ENCODE peak calls at places on chromosomes 1 and 21, in ten cellular contexts. One of them, this sample, is unnamed.

GRCh38 chr1:47757226-47757975 is 239.8 kb downstream of the TRABD2B start:
- DNase-seq in fibroblast of mammary gland: no peak
- DNase-seq in mesendoderm: no peak
- DNase-seq in D341Med: no peak
- DNase-seq in posterior cingulate gyrus: peak
- DNase-seq in AG04450: no peak
- DNase-seq in transverse colon: no peak
- DNase-seq in effector CD4-positive, alpha-beta T cell: no peak
- DNase-seq in upper lobe of left lung: no peak
- DNase-seq in NCI-H1105 treated with DMSO at 0.1 percent for 48 hours: no peak
- DNase-seq in this sample: no peak

GRCh38 chr1:40267767-40268187 is 9.7 kb downstream of the ZMPSTE24 start:
- DNase-seq in upper lobe of left lung: no peak
- DNase-seq in fibroblast of mammary gland: peak
- DNase-seq in D341Med: no peak
- DNase-seq in posterior cingulate gyrus: no peak
- DNase-seq in effector CD4-positive, alpha-beta T cell: no peak
- DNase-seq in transverse colon: no peak
- DNase-seq in AG04450: peak
- DNase-seq in mesendoderm: no peak
- DNase-seq in NCI-H1105 treated with DMSO at 0.1 percent for 48 hours: no peak
- DNase-seq in this sample: no peak

GRCh38 chr1:212607924-212608208 is 695 bp upstream of the ATF3 start:
- DNase-seq in transverse colon: no peak
- DNase-seq in fibroblast of mammary gland: no peak
- DNase-seq in upper lobe of left lung: no peak
- DNase-seq in effector CD4-positive, alpha-beta T cell: no peak
- DNase-seq in AG04450: no peak
- DNase-seq in mesendoderm: no peak
- DNase-seq in posterior cingulate gyrus: no peak
- DNase-seq in D341Med: peak
- DNase-seq in NCI-H1105 treated with DMSO at 0.1 percent for 48 hours: no peak
- DNase-seq in this sample: no peak

GRCh38 chr1:5329068-5329739 is 663.0 kb downstream of the NPHP4 start:
- DNase-seq in mesendoderm: no peak
- DNase-seq in transverse colon: no peak
- DNase-seq in NCI-H1105 treated with DMSO at 0.1 percent for 48 hours: no peak
- DNase-seq in fibroblast of mammary gland: no peak
- DNase-seq in upper lobe of left lung: no peak
- DNase-seq in effector CD4-positive, alpha-beta T cell: no peak
- DNase-seq in AG04450: no peak
- DNase-seq in posterior cingulate gyrus: no peak
- DNase-seq in D341Med: no peak
- DNase-seq in this sample: no peak

GRCh38 chr1:83822206-83822605 is 176.7 kb downstream of the TTLL7 start:
- DNase-seq in fibroblast of mammary gland: no peak
- DNase-seq in upper lobe of left lung: no peak
- DNase-seq in mesendoderm: no peak
- DNase-seq in effector CD4-positive, alpha-beta T cell: no peak
- DNase-seq in transverse colon: no peak
- DNase-seq in AG04450: no peak
- DNase-seq in D341Med: no peak
- DNase-seq in posterior cingulate gyrus: no peak
- DNase-seq in NCI-H1105 treated with DMSO at 0.1 percent for 48 hours: no peak
- DNase-seq in this sample: no peak

GRCh38 chr1:55580845-55581332 is 365.7 kb upstream of the USP24 start:
- DNase-seq in D341Med: no peak
- DNase-seq in mesendoderm: peak
- DNase-seq in effector CD4-positive, alpha-beta T cell: no peak
- DNase-seq in NCI-H1105 treated with DMSO at 0.1 percent for 48 hours: no peak
- DNase-seq in transverse colon: no peak
- DNase-seq in posterior cingulate gyrus: no peak
- DNase-seq in AG04450: peak
- DNase-seq in upper lobe of left lung: no peak
- DNase-seq in fibroblast of mammary gland: peak
- DNase-seq in this sample: no peak

GRCh38 chr1:173473599-173474011 is 3.5 kb upstream of the PRDX6 start:
- DNase-seq in posterior cingulate gyrus: no peak
- DNase-seq in mesendoderm: no peak
- DNase-seq in effector CD4-positive, alpha-beta T cell: no peak
- DNase-seq in AG04450: no peak
- DNase-seq in D341Med: no peak
- DNase-seq in NCI-H1105 treated with DMSO at 0.1 percent for 48 hours: no peak
- DNase-seq in fibroblast of mammary gland: peak
- DNase-seq in transverse colon: no peak
- DNase-seq in upper lobe of left lung: no peak
- DNase-seq in this sample: no peak

GRCh38 chr1:22808846-22809501 is 98.3 kb downstream of the EPHB2 start:
- DNase-seq in effector CD4-positive, alpha-beta T cell: no peak
- DNase-seq in posterior cingulate gyrus: peak
- DNase-seq in fibroblast of mammary gland: peak
- DNase-seq in AG04450: peak
- DNase-seq in transverse colon: no peak
- DNase-seq in upper lobe of left lung: no peak
- DNase-seq in mesendoderm: no peak
- DNase-seq in D341Med: peak
- DNase-seq in NCI-H1105 treated with DMSO at 0.1 percent for 48 hours: no peak
- DNase-seq in this sample: peak

GRCh38 chr1:1001631-1002300 is 1.9 kb upstream of the HES4 start:
- DNase-seq in NCI-H1105 treated with DMSO at 0.1 percent for 48 hours: peak
- DNase-seq in transverse colon: peak
- DNase-seq in upper lobe of left lung: peak
- DNase-seq in posterior cingulate gyrus: peak
- DNase-seq in D341Med: peak
- DNase-seq in effector CD4-positive, alpha-beta T cell: peak
- DNase-seq in AG04450: no peak
- DNase-seq in mesendoderm: peak
- DNase-seq in fibroblast of mammary gland: peak
- DNase-seq in this sample: peak

GRCh38 chr1:183244466-183244865 is 58.4 kb downstream of the LAMC2 start:
- DNase-seq in AG04450: no peak
- DNase-seq in effector CD4-positive, alpha-beta T cell: no peak
- DNase-seq in D341Med: no peak
- DNase-seq in NCI-H1105 treated with DMSO at 0.1 percent for 48 hours: no peak
- DNase-seq in upper lobe of left lung: peak
- DNase-seq in mesendoderm: no peak
- DNase-seq in fibroblast of mammary gland: peak
- DNase-seq in posterior cingulate gyrus: no peak
- DNase-seq in transverse colon: peak
- DNase-seq in this sample: peak

GRCh38 chr21:17708541-17709265 is 96.0 kb upstream of the BTG3 start:
- DNase-seq in effector CD4-positive, alpha-beta T cell: no peak
- DNase-seq in D341Med: no peak
- DNase-seq in AG04450: no peak
- DNase-seq in mesendoderm: no peak
- DNase-seq in posterior cingulate gyrus: no peak
- DNase-seq in transverse colon: no peak
- DNase-seq in NCI-H1105 treated with DMSO at 0.1 percent for 48 hours: no peak
- DNase-seq in upper lobe of left lung: no peak
- DNase-seq in fibroblast of mammary gland: no peak
- DNase-seq in this sample: no peak

GRCh38 chr1:48530727-48531351 is 58.8 kb upstream of the SPATA6 start:
- DNase-seq in AG04450: peak
- DNase-seq in transverse colon: peak
- DNase-seq in upper lobe of left lung: peak
- DNase-seq in mesendoderm: peak
- DNase-seq in effector CD4-positive, alpha-beta T cell: no peak
- DNase-seq in D341Med: peak
- DNase-seq in fibroblast of mammary gland: peak
- DNase-seq in posterior cingulate gyrus: peak
- DNase-seq in NCI-H1105 treated with DMSO at 0.1 percent for 48 hours: peak
- DNase-seq in this sample: peak

GRCh38 chr21:35343046-35343816 is 294.1 kb upstream of the RUNX1 start:
- DNase-seq in D341Med: no peak
- DNase-seq in effector CD4-positive, alpha-beta T cell: no peak
- DNase-seq in transverse colon: no peak
- DNase-seq in NCI-H1105 treated with DMSO at 0.1 percent for 48 hours: no peak
- DNase-seq in upper lobe of left lung: no peak
- DNase-seq in AG04450: no peak
- DNase-seq in posterior cingulate gyrus: no peak
- DNase-seq in fibroblast of mammary gland: no peak
- DNase-seq in mesendoderm: no peak
- DNase-seq in this sample: no peak

GRCh38 chr1:32724678-32725594 is 22.4 kb upstream of the SYNC start:
- DNase-seq in NCI-H1105 treated with DMSO at 0.1 percent for 48 hours: no peak
- DNase-seq in posterior cingulate gyrus: no peak
- DNase-seq in D341Med: peak
- DNase-seq in effector CD4-positive, alpha-beta T cell: no peak
- DNase-seq in mesendoderm: peak
- DNase-seq in fibroblast of mammary gland: peak
- DNase-seq in upper lobe of left lung: peak
- DNase-seq in transverse colon: peak
- DNase-seq in AG04450: peak
- DNase-seq in this sample: peak

GRCh38 chr21:45333583-45334121 is 46.0 kb upstream of the POFUT2 start:
- DNase-seq in transverse colon: no peak
- DNase-seq in upper lobe of left lung: no peak
- DNase-seq in fibroblast of mammary gland: no peak
- DNase-seq in D341Med: no peak
- DNase-seq in mesendoderm: no peak
- DNase-seq in NCI-H1105 treated with DMSO at 0.1 percent for 48 hours: no peak
- DNase-seq in posterior cingulate gyrus: no peak
- DNase-seq in effector CD4-positive, alpha-beta T cell: no peak
- DNase-seq in AG04450: no peak
- DNase-seq in this sample: no peak

GRCh38 chr1:149884433-149885363 is 14.7 kb upstream of the BOLA1 start:
- DNase-seq in mesendoderm: peak
- DNase-seq in fibroblast of mammary gland: peak
- DNase-seq in posterior cingulate gyrus: no peak
- DNase-seq in transverse colon: no peak
- DNase-seq in NCI-H1105 treated with DMSO at 0.1 percent for 48 hours: peak
- DNase-seq in effector CD4-positive, alpha-beta T cell: no peak
- DNase-seq in AG04450: no peak
- DNase-seq in D341Med: peak
- DNase-seq in upper lobe of left lung: peak
- DNase-seq in this sample: peak

GRCh38 chr1:244751271-244751895 is 84.1 kb upstream of the COX20 start:
- DNase-seq in effector CD4-positive, alpha-beta T cell: no peak
- DNase-seq in D341Med: no peak
- DNase-seq in transverse colon: no peak
- DNase-seq in NCI-H1105 treated with DMSO at 0.1 percent for 48 hours: no peak
- DNase-seq in posterior cingulate gyrus: no peak
- DNase-seq in fibroblast of mammary gland: no peak
- DNase-seq in upper lobe of left lung: no peak
- DNase-seq in AG04450: no peak
- DNase-seq in mesendoderm: no peak
- DNase-seq in this sample: peak

GRCh38 chr1:225777583-225778411 is at the start of gene SRP9:
- DNase-seq in posterior cingulate gyrus: peak
- DNase-seq in mesendoderm: peak
- DNase-seq in D341Med: peak
- DNase-seq in NCI-H1105 treated with DMSO at 0.1 percent for 48 hours: peak
- DNase-seq in fibroblast of mammary gland: peak
- DNase-seq in AG04450: peak
- DNase-seq in transverse colon: peak
- DNase-seq in effector CD4-positive, alpha-beta T cell: peak
- DNase-seq in upper lobe of left lung: peak
- DNase-seq in this sample: peak

GRCh38 chr1:97893844-97894243 is 27.0 kb downstream of the DPYD start:
- DNase-seq in AG04450: no peak
- DNase-seq in fibroblast of mammary gland: peak
- DNase-seq in posterior cingulate gyrus: no peak
- DNase-seq in transverse colon: no peak
- DNase-seq in NCI-H1105 treated with DMSO at 0.1 percent for 48 hours: no peak
- DNase-seq in mesendoderm: no peak
- DNase-seq in upper lobe of left lung: no peak
- DNase-seq in effector CD4-positive, alpha-beta T cell: no peak
- DNase-seq in D341Med: no peak
- DNase-seq in this sample: no peak

GRCh38 chr1:209657140-209657879 is 5.1 kb upstream of the LAMB3 start:
- DNase-seq in AG04450: no peak
- DNase-seq in transverse colon: no peak
- DNase-seq in mesendoderm: no peak
- DNase-seq in effector CD4-positive, alpha-beta T cell: no peak
- DNase-seq in upper lobe of left lung: peak
- DNase-seq in fibroblast of mammary gland: no peak
- DNase-seq in posterior cingulate gyrus: no peak
- DNase-seq in NCI-H1105 treated with DMSO at 0.1 percent for 48 hours: no peak
- DNase-seq in D341Med: no peak
- DNase-seq in this sample: no peak

GRCh38 chr1:196689001-196689400 is 37.2 kb downstream of the CFH start:
- DNase-seq in AG04450: no peak
- DNase-seq in upper lobe of left lung: no peak
- DNase-seq in mesendoderm: no peak
- DNase-seq in effector CD4-positive, alpha-beta T cell: no peak
- DNase-seq in fibroblast of mammary gland: no peak
- DNase-seq in D341Med: no peak
- DNase-seq in posterior cingulate gyrus: no peak
- DNase-seq in transverse colon: no peak
- DNase-seq in NCI-H1105 treated with DMSO at 0.1 percent for 48 hours: no peak
- DNase-seq in this sample: no peak

GRCh38 chr1:43835141-43836021 is 98.2 kb upstream of the ARTN start:
- DNase-seq in NCI-H1105 treated with DMSO at 0.1 percent for 48 hours: no peak
- DNase-seq in posterior cingulate gyrus: no peak
- DNase-seq in transverse colon: no peak
- DNase-seq in mesendoderm: no peak
- DNase-seq in D341Med: no peak
- DNase-seq in AG04450: peak
- DNase-seq in upper lobe of left lung: no peak
- DNase-seq in fibroblast of mammary gland: peak
- DNase-seq in effector CD4-positive, alpha-beta T cell: no peak
- DNase-seq in this sample: no peak

GRCh38 chr1:68725353-68725752 is 228.5 kb upstream of the DEPDC1 start:
- DNase-seq in effector CD4-positive, alpha-beta T cell: no peak
- DNase-seq in AG04450: no peak
- DNase-seq in fibroblast of mammary gland: no peak
- DNase-seq in mesendoderm: no peak
- DNase-seq in upper lobe of left lung: no peak
- DNase-seq in D341Med: peak
- DNase-seq in posterior cingulate gyrus: no peak
- DNase-seq in transverse colon: peak
- DNase-seq in NCI-H1105 treated with DMSO at 0.1 percent for 48 hours: peak
- DNase-seq in this sample: no peak